ENCODE peak calls at places on chromosomes 2 and 18, in eight cellular contexts. V is A549, I is H1, X is HepG2, T is HCT116, Z is K562, D is GM12878, S is endothelial cell of umbilical vein. C is an unnamed sample.

GRCh38 chr18:74420491-74420890 is 36.6 kb downstream of the DIPK1C start:
- DNase-seq in V (no peak), I (no peak), X (no peak), T (no peak), Z (no peak), D (no peak), S (no peak), C (no peak)

GRCh38 chr2:69734040-69734611 is 7.8 kb upstream of the ANXA4 start:
- DNase-seq in V (peak), I (no peak), X (peak), T (no peak), Z (no peak), D (no peak), S (no peak), C (peak)

GRCh38 chr2:211457325-211457724 is 900.9 kb downstream of the CPS1 start:
- DNase-seq in V (no peak), I (no peak), X (no peak), T (no peak), Z (no peak), D (no peak), S (no peak), C (no peak)

GRCh38 chr18:366466-367053 is 98.7 kb upstream of the THOC1 start:
- DNase-seq in V (no peak), I (peak), X (no peak), T (no peak), Z (no peak), D (no peak), S (no peak), C (no peak)

GRCh38 chr2:32945286-32945685 is 1.5 kb upstream of the LTBP1 start:
- DNase-seq in V (no peak), I (no peak), X (no peak), T (no peak), Z (no peak), D (no peak), S (no peak), C (no peak)

GRCh38 chr2:15869871-15870270 is 70.5 kb upstream of the MYCN start:
- DNase-seq in V (no peak), I (no peak), X (no peak), T (no peak), Z (no peak), D (no peak), S (no peak), C (no peak)

GRCh38 chr2:42976400-42976799 is 184.0 kb upstream of the HAAO start:
- DNase-seq in V (no peak), I (no peak), X (no peak), T (no peak), Z (no peak), D (no peak), S (no peak), C (no peak)

GRCh38 chr18:36899289-36899688 is 70.4 kb downstream of the KIAA1328 start:
- DNase-seq in V (peak), I (no peak), X (peak), T (peak), Z (peak), D (no peak), S (no peak), C (peak)

GRCh38 chr2:174332607-174333001 is 2.1 kb upstream of the SP9 start:
- DNase-seq in V (peak), I (peak), X (no peak), T (no peak), Z (peak), D (no peak), S (no peak), C (peak)

GRCh38 chr2:54903736-54904554 is 146.3 kb downstream of the RTN4 start:
- DNase-seq in V (peak), I (no peak), X (no peak), T (peak), Z (peak), D (no peak), S (peak), C (peak)

GRCh38 chr18:13581496-13581895 is 144.9 kb downstream of the FAM210A start:
- DNase-seq in V (no peak), I (no peak), X (no peak), T (no peak), Z (no peak), D (no peak), S (no peak), C (no peak)

GRCh38 chr2:74188018-74188601 is 9.4 kb upstream of the MOB1A start:
- DNase-seq in V (peak), I (no peak), X (peak), T (peak), Z (no peak), D (no peak), S (no peak), C (no peak)

GRCh38 chr2:36556847-36557246 is 41.1 kb downstream of the FEZ2 start:
- DNase-seq in V (no peak), I (no peak), X (no peak), T (no peak), Z (no peak), D (no peak), S (no peak), C (no peak)

GRCh38 chr2:14015113-14015512 is 617.4 kb upstream of the LRATD1 start:
- DNase-seq in V (no peak), I (no peak), X (no peak), T (no peak), Z (no peak), D (no peak), S (no peak), C (no peak)

GRCh38 chr2:239495816-239496371 is 95.1 kb upstream of the HDAC4 start:
- DNase-seq in V (no peak), I (no peak), X (no peak), T (no peak), Z (no peak), D (no peak), S (no peak), C (no peak)

GRCh38 chr2:173680574-173680973 is 284.6 kb downstream of the SP3 start:
- DNase-seq in V (no peak), I (no peak), X (no peak), T (no peak), Z (no peak), D (no peak), S (no peak), C (no peak)

GRCh38 chr2:133197156-133197555 is 371.1 kb downstream of the NCKAP5 start:
- DNase-seq in V (no peak), I (no peak), X (no peak), T (no peak), Z (no peak), D (no peak), S (no peak), C (no peak)

GRCh38 chr18:14086459-14087231 is 45.6 kb downstream of the ZNF519 start:
- DNase-seq in V (peak), I (peak), X (peak), T (no peak), Z (peak), D (no peak), S (peak), C (peak)

GRCh38 chr2:241636983-241637232 is at the start of gene THAP4:
- DNase-seq in V (no peak), I (no peak), X (no peak), T (no peak), Z (peak), D (no peak), S (no peak), C (no peak)

GRCh38 chr2:82875891-82876290 is 1583.2 kb downstream of the SUCLG1 start:
- DNase-seq in V (no peak), I (no peak), X (no peak), T (no peak), Z (peak), D (no peak), S (no peak), C (no peak)

GRCh38 chr2:158788951-158789350 is 6.2 kb upstream of the DAPL1 start:
- DNase-seq in V (no peak), I (no peak), X (no peak), T (no peak), Z (no peak), D (no peak), S (no peak), C (no peak)

GRCh38 chr18:10023853-10024638 is 110.2 kb downstream of the VAPA start:
- DNase-seq in V (no peak), I (no peak), X (no peak), T (no peak), Z (no peak), D (no peak), S (no peak), C (no peak)

GRCh38 chr2:167335627-167336026 is 447.3 kb downstream of the XIRP2 start:
- DNase-seq in V (no peak), I (no peak), X (no peak), T (no peak), Z (no peak), D (no peak), S (peak), C (no peak)

GRCh38 chr2:43737855-43738254 is 36.0 kb upstream of the DYNC2LI1 start:
- DNase-seq in V (no peak), I (no peak), X (no peak), T (no peak), Z (no peak), D (no peak), S (no peak), C (no peak)

GRCh38 chr2:158197940-158198339 is 96.3 kb downstream of the UPP2 start:
- DNase-seq in V (no peak), I (no peak), X (no peak), T (no peak), Z (no peak), D (no peak), S (no peak), C (no peak)

GRCh38 chr2:85472265-85472664 is 53.8 kb downstream of the SH2D6 start:
- DNase-seq in V (no peak), I (no peak), X (no peak), T (no peak), Z (no peak), D (no peak), S (no peak), C (no peak)

DNA sequence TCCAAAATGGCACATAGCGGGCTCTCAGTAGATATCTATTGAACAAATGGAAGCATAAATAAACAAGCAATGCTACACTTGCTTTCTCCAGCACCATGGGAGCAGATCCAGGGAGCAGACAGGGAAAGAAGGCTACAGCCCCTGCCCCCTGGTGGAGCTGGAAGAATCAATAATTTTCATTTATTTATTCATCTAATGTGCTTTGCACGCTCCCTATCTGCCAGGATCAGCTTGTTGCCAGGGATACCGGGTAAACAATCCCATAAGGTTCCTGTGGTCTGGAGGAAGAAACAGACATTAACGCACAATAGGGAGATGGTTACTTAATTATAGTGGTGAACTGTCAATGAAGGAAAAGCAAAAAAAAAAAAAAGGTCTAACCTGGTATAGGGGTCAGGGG is 40.1 kb upstream of the CLASP1 start:
- DNase-seq in V (peak), I (no peak), X (peak), T (no peak), Z (peak), D (no peak), S (peak), C (peak)
- TF ChIP-seq CTCF in V (peak), I (peak), X (peak), T (peak), Z (peak), D (peak), S (peak), C (no peak)

GRCh38 chr2:47012866-47013265 is 97.3 kb upstream of the MCFD2 start:
- DNase-seq in V (no peak), I (no peak), X (no peak), T (no peak), Z (no peak), D (no peak), S (no peak), C (no peak)
- TF ChIP-seq MAX in V (no peak), I (no peak), X (no peak), T (no peak), Z (no peak), D (no peak), S (no peak), C (no peak)

DNA sequence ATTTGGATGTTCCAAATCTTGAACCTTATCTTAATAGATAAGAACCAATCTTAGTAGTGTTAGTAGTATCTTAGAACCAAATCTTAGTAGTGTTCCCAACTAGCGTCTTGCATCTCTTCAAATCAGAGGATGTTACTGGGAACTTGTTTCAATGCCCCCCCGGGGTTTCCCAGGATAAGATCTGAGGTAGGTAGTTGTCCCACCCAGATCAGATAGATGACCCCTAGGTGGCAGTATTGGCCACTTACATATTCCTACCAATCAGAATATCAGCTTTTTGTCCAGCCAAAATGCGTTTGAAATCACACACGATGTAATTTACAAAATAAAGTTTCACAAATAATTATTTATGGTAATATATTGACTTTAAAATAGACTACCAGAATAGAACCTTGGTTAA is 314.8 kb downstream of the MBD2 start:
- DNase-seq in V (peak), I (peak), X (peak), T (peak), Z (peak), D (no peak), S (no peak), C (peak)
- TF ChIP-seq POLR2A in V (no peak), I (no peak), X (no peak), T (no peak), Z (no peak), D (no peak), S (no peak), C (no peak)

DNA sequence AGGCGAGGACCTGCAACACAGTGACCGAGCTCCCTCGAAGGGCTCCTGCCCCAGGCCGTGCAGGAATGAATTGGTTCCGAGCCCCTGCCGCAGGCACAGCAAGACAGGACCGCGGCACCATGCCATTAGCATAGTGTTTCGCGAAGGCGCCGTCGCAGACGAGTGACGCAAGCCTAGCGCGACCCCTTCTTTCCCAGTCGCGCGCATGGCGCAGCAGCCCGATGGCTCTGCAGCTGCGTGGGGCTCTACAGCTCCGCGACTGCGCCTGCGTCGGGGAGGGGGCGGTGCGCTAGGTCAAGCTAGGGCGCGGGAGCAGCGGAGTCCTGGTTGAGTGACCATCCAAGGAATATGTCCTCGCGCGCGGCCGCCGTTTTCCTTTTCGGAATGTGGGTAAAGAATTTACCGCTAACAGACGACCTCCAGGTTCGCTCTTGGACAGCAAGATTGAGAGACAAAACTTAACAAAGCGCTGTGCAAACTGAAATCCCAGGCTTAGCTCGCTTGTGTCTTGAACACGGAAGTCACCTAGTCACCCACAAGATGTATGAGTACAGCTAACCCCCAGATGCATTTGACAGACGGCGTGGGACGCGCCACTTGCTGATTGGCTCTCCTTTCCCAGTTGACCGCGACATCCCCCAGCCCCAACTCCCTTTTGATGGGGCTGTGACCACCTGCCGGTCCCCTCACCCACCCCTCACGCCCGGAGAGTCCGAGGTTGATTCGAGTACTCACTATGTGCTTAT is at the start of gene TRMT61B:
- DNase-seq in V (peak), I (peak), X (peak), T (peak), Z (peak), D (peak), S (peak), C (peak)
- TF ChIP-seq CTCF in V (no peak), I (no peak), X (peak), T (no peak), Z (no peak), D (no peak), S (no peak), C (no peak)

DNA sequence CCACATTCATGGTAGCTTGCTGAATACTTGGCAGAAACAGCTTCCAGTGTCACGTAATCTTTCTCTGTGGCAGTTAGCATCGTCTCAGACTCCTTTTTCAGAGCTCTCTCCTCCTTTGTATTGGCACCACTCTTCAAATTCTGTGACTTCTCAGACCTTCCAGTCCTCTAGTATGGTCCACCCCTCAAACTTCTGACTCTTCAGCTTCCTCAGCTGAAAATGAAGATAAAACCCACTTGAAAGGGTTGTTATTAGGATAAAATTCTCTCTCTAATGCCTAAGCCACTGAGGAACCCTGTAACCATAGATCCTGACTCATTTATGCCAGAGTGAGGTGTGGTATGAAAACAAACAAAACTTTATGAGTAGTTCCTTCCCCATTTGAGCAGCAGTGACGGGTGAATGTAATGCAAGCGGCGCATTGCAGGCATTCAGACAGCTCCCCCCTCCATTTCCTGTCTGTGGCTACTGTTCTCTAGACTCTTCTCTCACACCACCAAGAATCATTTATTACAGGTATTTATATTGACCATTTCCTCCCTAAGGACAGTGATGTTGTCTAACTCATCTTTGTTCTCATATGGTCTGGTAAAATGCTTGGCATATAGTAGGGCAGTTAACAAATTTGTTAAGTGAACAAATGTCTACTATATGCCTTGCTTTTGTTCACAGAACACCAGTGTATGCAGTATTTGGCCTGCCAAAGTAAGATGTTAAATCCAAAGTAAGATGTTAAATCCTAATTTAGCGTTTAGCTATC is 35.3 kb downstream of the GALNT1 start:
- DNase-seq in V (peak), I (no peak), X (no peak), T (no peak), Z (peak), D (peak), S (peak), C (peak)
- TF ChIP-seq MAX in V (no peak), I (no peak), X (no peak), T (no peak), Z (no peak), D (no peak), S (no peak), C (peak)

DNA sequence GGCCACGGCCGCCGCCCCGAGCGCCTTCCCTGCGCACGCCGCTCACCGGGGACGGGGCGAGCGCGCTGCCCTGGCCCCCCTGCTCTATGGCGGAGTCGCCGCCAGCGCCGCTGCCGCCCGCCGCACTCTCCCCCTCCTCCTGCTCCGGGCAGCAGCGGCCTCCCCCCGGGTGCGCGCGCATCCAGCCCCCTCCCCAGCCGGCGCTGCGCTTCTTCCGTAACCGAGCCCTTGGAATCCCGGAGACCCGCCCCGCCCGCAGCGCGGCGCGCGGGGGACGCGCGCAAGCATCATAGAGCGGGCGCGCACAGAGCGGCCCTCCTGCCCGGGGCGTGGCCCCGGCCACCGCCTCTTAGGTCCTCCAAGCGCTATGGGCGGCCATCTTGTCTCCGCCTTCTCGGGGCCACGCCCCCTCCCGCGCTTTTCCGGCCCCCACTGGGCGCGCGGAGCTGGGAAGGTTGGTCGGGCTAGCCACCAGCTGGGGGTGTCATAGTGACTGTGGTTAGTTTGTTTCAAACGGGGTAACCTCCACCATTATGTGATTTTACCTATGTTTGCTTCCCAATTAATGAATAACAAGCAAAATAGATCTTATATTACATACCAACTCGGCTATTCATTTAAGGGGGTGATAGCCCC is at the start of gene MBD2:
- DNase-seq in V (peak), I (peak), X (peak), T (peak), Z (peak), D (peak), S (peak), C (peak)
- TF ChIP-seq POLR2A in V (peak), I (no peak), X (peak), T (peak), Z (no peak), D (peak), S (peak), C (peak)

GRCh38 chr18:59904051-59904601 is 4.3 kb downstream of the PMAIP1 start:
- DNase-seq in V (no peak), I (no peak), X (no peak), T (no peak), Z (no peak), D (no peak), S (no peak), C (no peak)
- TF ChIP-seq CTCF in V (no peak), I (no peak), X (no peak), T (no peak), Z (no peak), D (no peak), S (no peak), C (no peak)

GRCh38 chr2:28842042-28842441 is 28.1 kb downstream of the TRMT61B start:
- DNase-seq in V (no peak), I (no peak), X (no peak), T (no peak), Z (no peak), D (no peak), S (no peak), C (no peak)
- TF ChIP-seq MAX in V (no peak), I (no peak), X (no peak), T (no peak), Z (no peak), D (no peak), S (no peak), C (no peak)

GRCh38 chr18:32469190-32469611 is 1.5 kb downstream of the GAREM1 start:
- DNase-seq in V (peak), I (no peak), X (peak), T (peak), Z (no peak), D (no peak), S (peak), C (no peak)
- TF ChIP-seq POLR2A in V (no peak), I (no peak), X (no peak), T (no peak), Z (no peak), D (no peak), S (no peak), C (no peak)

DNA sequence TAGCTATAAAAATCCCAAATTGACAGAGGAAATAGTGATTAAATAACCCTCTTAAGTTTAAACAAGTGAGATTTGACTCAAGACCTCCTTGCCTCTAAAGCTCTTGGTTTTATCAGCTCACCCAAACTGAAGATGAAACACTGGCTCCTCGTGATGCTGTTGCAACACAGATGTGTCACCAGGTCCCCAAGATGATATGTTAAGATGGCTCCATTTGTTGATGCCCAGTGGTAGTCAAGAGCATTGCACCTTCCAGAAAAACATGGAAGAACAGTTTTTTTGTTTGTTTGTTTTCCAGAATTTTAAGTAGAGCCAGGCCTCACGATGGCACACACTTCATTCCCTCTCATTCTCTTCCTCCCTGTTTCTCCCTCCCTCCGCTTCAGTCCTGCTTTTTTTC is 399.8 kb downstream of the TXNL1 start:
- DNase-seq in V (peak), I (no peak), X (no peak), T (no peak), Z (no peak), D (no peak), S (no peak), C (peak)
- TF ChIP-seq CTCF in V (no peak), I (peak), X (no peak), T (no peak), Z (no peak), D (no peak), S (no peak), C (no peak)

C was measured in NB4.